ENCODE peak calls at places on chromosomes 1 and 21, in five cellular contexts. E is CD4-positive, alpha-beta memory T cell; F is colonic mucosa; V is body of pancreas; R is lower lobe of right lung. T is an unnamed sample.

GRCh38 chr1:182357913-182358312 is 33.7 kb downstream of the GLUL start:
- DNase-seq in V (no peak), E (no peak), R (no peak), F (no peak), T (no peak)

GRCh38 chr1:152001631-152002584 is 8.2 kb upstream of the S100A10 start:
- DNase-seq in E (peak), V (peak), F (peak), R (peak), T (peak)

GRCh38 chr1:43632135-43632670 is 17.7 kb upstream of the KDM4A start:
- DNase-seq in E (no peak), F (no peak), V (no peak), R (no peak), T (no peak)

GRCh38 chr1:170661646-170662411 is 2.1 kb upstream of the PRRX1 start:
- DNase-seq in R (no peak), V (no peak), E (no peak), F (no peak), T (no peak)

GRCh38 chr21:46475296-46475695 is 16.6 kb downstream of the DIP2A start:
- DNase-seq in R (no peak), F (no peak), E (no peak), V (no peak), T (no peak)

GRCh38 chr1:235775461-235775860 is 91.2 kb downstream of the LYST start:
- DNase-seq in F (no peak), R (no peak), E (no peak), V (no peak), T (no peak)

GRCh38 chr1:117003253-117003875 is 1.8 kb downstream of the CD101 start:
- DNase-seq in E (no peak), R (no peak), F (no peak), V (no peak), T (no peak)

GRCh38 chr1:154856049-154856448 is 14.0 kb downstream of the KCNN3 start:
- DNase-seq in E (no peak), R (no peak), V (no peak), F (no peak), T (no peak)

GRCh38 chr1:29682171-29682917 is 446.0 kb downstream of the PTPRU start:
- DNase-seq in E (no peak), R (no peak), F (peak), V (no peak), T (no peak)

GRCh38 chr1:219621047-219621786 is 8.3 kb upstream of the ZC3H11B start:
- DNase-seq in V (peak), R (no peak), E (no peak), F (no peak), T (no peak)

GRCh38 chr1:20698195-20698910 is 19.5 kb downstream of the KIF17 start:
- DNase-seq in E (no peak), V (no peak), R (no peak), F (no peak), T (no peak)

GRCh38 chr1:164562947-164563346 is 4.0 kb downstream of the PBX1 start:
- DNase-seq in V (no peak), E (no peak), R (no peak), F (no peak), T (no peak)

DNA sequence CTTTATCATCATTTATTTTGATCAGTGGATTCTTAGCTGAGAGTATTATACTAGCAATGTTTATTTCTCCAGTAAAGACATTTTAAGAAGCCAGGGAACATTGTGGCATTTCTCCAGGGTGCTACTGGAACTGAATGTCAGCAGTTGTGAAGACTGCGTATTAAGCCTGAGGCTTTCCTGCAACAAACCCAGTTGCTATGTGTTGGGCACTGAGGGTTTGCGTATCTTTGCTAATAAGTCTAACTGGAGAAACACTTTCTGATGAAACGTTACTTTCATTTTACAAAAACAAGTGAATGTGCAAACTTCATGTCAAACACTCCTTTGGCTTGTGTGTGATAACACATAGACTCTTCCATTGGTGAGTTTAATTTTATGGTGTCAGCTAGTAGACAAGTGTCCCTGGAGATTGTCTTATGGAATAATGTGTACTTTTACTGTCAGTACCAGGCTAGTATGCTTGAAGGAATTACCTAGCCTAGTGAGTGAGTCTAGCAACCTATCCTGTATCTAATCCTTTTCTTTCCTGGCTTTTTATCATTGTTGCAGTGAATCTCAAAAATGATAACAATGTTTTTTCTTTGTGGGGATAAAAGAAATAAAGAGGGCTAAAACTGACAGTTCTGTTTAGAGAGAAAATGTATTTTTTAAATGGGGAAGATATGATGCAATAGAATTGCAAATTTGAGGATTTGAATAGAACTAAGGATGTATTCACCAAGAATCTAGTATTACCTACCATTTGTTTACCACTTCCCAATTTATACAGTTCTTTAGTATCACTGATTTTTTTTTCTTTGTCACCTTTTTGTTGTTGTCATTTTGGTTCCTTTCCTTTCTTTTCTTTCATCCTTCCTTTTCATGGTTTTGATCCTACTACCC is 70.1 kb downstream of the MTR start:
- DNase-seq in E (no peak), R (no peak), F (no peak), V (peak), T (no peak)
- H3K27ac ChIP-seq in E (no peak), R (no peak), F (no peak), V (peak), T (no peak)

GRCh38 chr1:6281511-6282402 is 20.9 kb upstream of the GPR153 start:
- DNase-seq in V (no peak), R (peak), E (no peak), F (peak), T (no peak)
- H3K27ac ChIP-seq in V (no peak), R (peak), E (no peak), F (peak), T (no peak)

GRCh38 chr1:91603409-91603808 is 102.8 kb downstream of the CDC7 start:
- DNase-seq in E (no peak), V (no peak), R (no peak), F (no peak), T (no peak)

GRCh38 chr1:91605566-91605965 is 104.9 kb downstream of the CDC7 start:
- DNase-seq in F (no peak), E (no peak), V (no peak), R (no peak), T (no peak)

GRCh38 chr1:91606546-91607078 is 106.0 kb downstream of the CDC7 start:
- DNase-seq in E (no peak), F (no peak), V (no peak), R (no peak), T (no peak)

GRCh38 chr1:91601554-91602322 is 101.1 kb downstream of the CDC7 start:
- DNase-seq in R (no peak), F (no peak), E (no peak), V (peak), T (no peak)

DNA sequence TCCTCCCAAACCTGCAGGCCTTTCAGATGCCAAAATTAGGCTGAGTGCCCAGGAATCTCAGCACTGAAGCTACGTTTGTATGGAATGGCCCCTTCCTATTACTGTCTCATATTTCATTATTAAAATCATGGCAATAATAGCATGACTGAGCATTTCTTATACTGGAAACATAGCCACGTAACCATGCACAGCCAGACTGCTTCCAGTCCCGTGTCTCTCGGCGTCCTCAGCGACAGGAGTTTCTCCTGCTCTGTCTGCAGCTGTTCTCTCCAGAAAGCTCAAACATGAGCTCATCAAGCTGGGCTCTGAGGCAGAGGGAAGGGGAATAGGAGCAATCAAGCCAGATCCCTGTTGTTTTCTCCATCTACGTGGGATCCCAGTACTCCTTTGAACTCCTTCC is 104.0 kb downstream of the CDC7 start:
- DNase-seq in E (no peak), F (no peak), V (no peak), R (no peak), T (no peak)
- H3K27ac ChIP-seq in E (no peak), F (no peak), V (no peak), R (no peak), T (no peak)

GRCh38 chr1:178033019-178033418 is 60.9 kb upstream of the RASAL2 start:
- DNase-seq in F (no peak), R (no peak), E (no peak), V (no peak), T (no peak)
- H3K27ac ChIP-seq in F (no peak), R (no peak), E (no peak), V (no peak), T (no peak)